ENCODE peak calls at places on chromosomes 2 and 18, in eight cellular contexts. P, W, J, M, U, R, B and Q are unnamed samples.

GRCh38 chr18:44520981-44521672 is 159.6 kb upstream of the SETBP1 start:
- DNase-seq in M (no peak), W (no peak), U (no peak), P (no peak), J (no peak), B (no peak), R (no peak), Q (no peak)

GRCh38 chr18:58829263-58829662 is 35.4 kb upstream of the ZNF532 start:
- DNase-seq in W (no peak), U (no peak), M (no peak), J (no peak), B (no peak), P (no peak), R (no peak), Q (no peak)

GRCh38 chr2:98828793-98829371 is 98.0 kb upstream of the MGAT4A start:
- DNase-seq in M (no peak), B (no peak), W (no peak), R (no peak), J (no peak), U (no peak), P (no peak), Q (no peak)

GRCh38 chr2:149129433-149129832 is 90.9 kb downstream of the LYPD6B start:
- DNase-seq in B (no peak), U (no peak), W (no peak), P (no peak), J (no peak), R (peak), M (no peak), Q (no peak)

GRCh38 chr2:221293949-221294736 is 278.0 kb downstream of the EPHA4 start:
- DNase-seq in W (no peak), R (no peak), U (no peak), J (no peak), M (no peak), P (no peak), B (peak), Q (no peak)

GRCh38 chr2:75007819-75008218 is 49.4 kb downstream of the POLE4 start:
- DNase-seq in R (no peak), W (no peak), U (no peak), B (no peak), M (no peak), P (no peak), J (no peak), Q (no peak)

GRCh38 chr2:105150231-105150630 is 91.3 kb upstream of the GPR45 start:
- DNase-seq in M (no peak), U (no peak), R (no peak), W (no peak), P (no peak), J (no peak), B (no peak), Q (no peak)

GRCh38 chr2:171327043-171327496 is 106.7 kb downstream of the METTL8 start:
- DNase-seq in U (no peak), M (no peak), P (no peak), W (no peak), R (no peak), B (no peak), J (peak), Q (no peak)

GRCh38 chr2:10765461-10765860 is 44.0 kb downstream of the ATP6V1C2 start:
- DNase-seq in W (no peak), P (no peak), J (no peak), R (no peak), B (no peak), M (no peak), U (no peak), Q (no peak)

GRCh38 chr2:65666156-65666725 is 233.8 kb upstream of the SPRED2 start:
- DNase-seq in M (no peak), R (no peak), W (no peak), B (no peak), U (peak), P (no peak), J (no peak), Q (no peak)

GRCh38 chr2:208493186-208493585 is 86.6 kb downstream of the PTH2R start:
- DNase-seq in U (no peak), R (no peak), W (no peak), J (no peak), B (no peak), P (no peak), M (peak), Q (no peak)

GRCh38 chr2:64649626-64650025 is 4.1 kb downstream of the SERTAD2 start:
- DNase-seq in U (no peak), J (no peak), R (no peak), W (no peak), B (peak), P (no peak), M (no peak), Q (no peak)

GRCh38 chr2:44055664-44056063 is 59.9 kb upstream of the LRPPRC start:
- DNase-seq in J (peak), W (no peak), P (no peak), B (no peak), M (no peak), U (no peak), R (no peak), Q (no peak)

GRCh38 chr2:5915926-5916325 is 223.7 kb downstream of the SOX11 start:
- DNase-seq in R (peak), M (no peak), J (peak), P (peak), W (no peak), U (no peak), B (peak), Q (no peak)
- TF ChIP-seq CTCF in R (peak), M (no peak), J (peak), P (no peak), W (no peak), U (peak), B (no peak), Q (no peak)

DNA sequence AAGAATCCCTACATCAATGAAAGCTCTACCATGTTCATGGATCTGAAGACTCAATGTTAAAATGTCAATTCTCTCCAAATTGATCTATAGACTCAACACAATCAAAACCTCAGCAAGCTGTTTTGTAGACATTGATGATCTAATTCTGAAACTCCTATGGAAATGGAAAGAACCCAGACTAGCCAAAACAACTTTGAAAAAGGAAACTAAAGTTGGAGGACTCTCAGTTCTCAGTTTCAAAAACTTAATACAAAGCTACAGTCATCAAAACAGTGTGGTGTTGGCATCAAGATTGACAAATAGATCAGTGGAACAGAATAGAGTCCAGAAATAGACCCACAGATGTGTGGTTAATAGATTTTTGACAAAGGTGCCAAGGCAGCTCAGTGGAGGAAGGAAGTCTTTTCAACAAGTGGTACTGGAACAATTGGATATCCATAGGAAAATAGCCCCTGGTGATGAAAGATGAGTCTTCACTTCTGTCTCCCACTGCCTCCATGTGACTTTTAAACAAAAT is 30.4 kb downstream of the LBH start:
- DNase-seq in B (no peak), W (no peak), M (no peak), J (no peak), U (no peak), R (no peak), P (no peak), Q (no peak)
- TF ChIP-seq CTCF in B (no peak), W (no peak), M (no peak), J (no peak), U (no peak), R (no peak), P (no peak), Q (no peak)

GRCh38 chr2:26733343-26733742 is 30.7 kb upstream of the SLC35F6 start:
- DNase-seq in R (no peak), W (no peak), U (no peak), B (no peak), P (no peak), M (no peak), J (no peak), Q (no peak)
- TF ChIP-seq CTCF in R (no peak), W (no peak), U (no peak), B (no peak), P (no peak), M (no peak), J (no peak), Q (no peak)

GRCh38 chr2:45860136-45861106 is 208.9 kb downstream of the PRKCE start:
- DNase-seq in M (peak), J (peak), W (peak), R (no peak), U (no peak), B (peak), P (peak), Q (peak)
- TF ChIP-seq CTCF in M (no peak), J (peak), W (no peak), R (peak), U (no peak), B (peak), P (no peak), Q (peak)

DNA sequence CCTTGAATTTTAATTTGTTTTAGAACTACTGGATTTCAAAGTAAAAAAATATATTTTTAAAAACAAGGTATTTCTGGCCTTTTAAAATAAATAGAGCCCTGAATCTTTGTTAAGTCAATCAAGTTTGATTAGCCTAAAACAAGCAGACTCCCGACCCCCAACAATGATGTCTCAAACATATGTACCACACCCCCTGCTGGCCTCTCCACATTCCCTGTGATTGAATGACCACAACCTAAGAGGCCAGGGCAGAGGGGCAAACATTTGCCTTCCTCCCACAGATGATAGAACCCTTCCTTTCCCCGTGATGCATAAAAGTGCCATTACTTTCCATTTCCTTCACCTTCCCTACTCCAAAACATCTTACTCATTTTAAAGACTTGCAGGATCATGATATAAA is 130.9 kb downstream of the STK39 start:
- DNase-seq in P (no peak), W (no peak), R (no peak), B (no peak), J (peak), M (no peak), U (no peak), Q (no peak)
- TF ChIP-seq CTCF in P (no peak), W (no peak), R (no peak), B (peak), J (peak), M (no peak), U (no peak), Q (peak)

GRCh38 chr2:144152817-144153271 is 367.1 kb downstream of the ZEB2 start:
- DNase-seq in J (peak), M (peak), B (no peak), R (peak), W (no peak), U (no peak), P (no peak), Q (no peak)
- TF ChIP-seq CTCF in J (no peak), M (no peak), B (no peak), R (no peak), W (no peak), U (no peak), P (no peak), Q (no peak)

GRCh38 chr18:22846088-22846683 is 86.9 kb upstream of the RBBP8 start:
- DNase-seq in U (peak), R (no peak), M (peak), W (no peak), B (peak), P (no peak), J (peak), Q (no peak)
- TF ChIP-seq CTCF in U (peak), R (peak), M (peak), W (no peak), B (peak), P (no peak), J (peak), Q (peak)

GRCh38 chr2:190407246-190407661 is 901 bp upstream of the MFSD6 start:
- DNase-seq in W (peak), U (no peak), R (no peak), P (no peak), J (peak), M (no peak), B (no peak), Q (no peak)
- TF ChIP-seq CTCF in W (no peak), U (no peak), R (no peak), P (no peak), J (no peak), M (no peak), B (no peak), Q (no peak)